ENCODE peak calls at places on chromosomes 7 and 10, in eight cellular contexts. K, Q, R, X, J, D, L and M are unnamed samples.

GRCh38 chr10:18350340-18350739 is 210.1 kb downstream of the CACNB2 start:
- DNase-seq in K (no peak), Q (no peak), R (no peak), X (no peak), J (no peak), D (no peak), L (no peak), M (no peak)

GRCh38 chr7:25028370-25028971 is 48.5 kb upstream of the OSBPL3 start:
- DNase-seq in K (no peak), Q (no peak), R (no peak), X (peak), J (peak), D (peak), L (peak), M (peak)

GRCh38 chr7:47147213-47147631 is 434.7 kb downstream of the TNS3 start:
- DNase-seq in K (no peak), Q (no peak), R (no peak), X (no peak), J (peak), D (no peak), L (peak), M (no peak)

GRCh38 chr10:76113952-76114351 is 682.5 kb downstream of the LRMDA start:
- DNase-seq in K (no peak), Q (no peak), R (no peak), X (no peak), J (peak), D (no peak), L (peak), M (peak)

GRCh38 chr7:74164985-74165456 is 9.1 kb upstream of the EIF4H start:
- DNase-seq in K (no peak), Q (no peak), R (no peak), X (no peak), J (peak), D (peak), L (no peak), M (no peak)

GRCh38 chr7:36942062-36942461 is 217.8 kb upstream of the AOAH start:
- DNase-seq in K (no peak), Q (no peak), R (no peak), X (no peak), J (no peak), D (no peak), L (no peak), M (no peak)

GRCh38 chr7:30199271-30199670 is 64.5 kb downstream of the MTURN start:
- DNase-seq in K (no peak), Q (no peak), R (no peak), X (no peak), J (no peak), D (no peak), L (no peak), M (no peak)

GRCh38 chr10:79158004-79158340 is 89.2 kb downstream of the ZMIZ1 start:
- DNase-seq in K (no peak), Q (no peak), R (no peak), X (no peak), J (peak), D (no peak), L (no peak), M (no peak)

GRCh38 chr7:66296001-66296521 is 90.9 kb downstream of the TPST1 start:
- DNase-seq in K (no peak), Q (no peak), R (no peak), X (no peak), J (peak), D (peak), L (no peak), M (no peak)

GRCh38 chr10:30454744-30455498 is 20.9 kb downstream of the MAP3K8 start:
- DNase-seq in K (no peak), Q (no peak), R (no peak), X (peak), J (peak), D (peak), L (no peak), M (peak)

GRCh38 chr7:142873281-142873784 is 12.2 kb downstream of the TRPV6 start:
- DNase-seq in K (no peak), Q (peak), R (peak), X (no peak), J (peak), D (peak), L (no peak), M (no peak)

GRCh38 chr10:62619409-62619730 is 185.2 kb upstream of the ADO start:
- DNase-seq in K (no peak), Q (no peak), R (no peak), X (no peak), J (no peak), D (no peak), L (no peak), M (no peak)

GRCh38 chr10:19532411-19532810 is 283.8 kb upstream of the PLXDC2 start:
- DNase-seq in K (no peak), Q (no peak), R (no peak), X (no peak), J (no peak), D (no peak), L (no peak), M (no peak)

GRCh38 chr10:28503114-28503513 is 29.8 kb upstream of the WAC start:
- DNase-seq in K (no peak), Q (peak), R (no peak), X (no peak), J (no peak), D (no peak), L (no peak), M (peak)

GRCh38 chr10:48946891-48947500 is 7.4 kb upstream of the LRRC18 start:
- DNase-seq in K (no peak), Q (no peak), R (no peak), X (no peak), J (no peak), D (no peak), L (no peak), M (peak)

GRCh38 chr10:69768386-69768785 is 33.3 kb upstream of the COL13A1 start:
- DNase-seq in K (no peak), Q (no peak), R (no peak), X (no peak), J (no peak), D (no peak), L (no peak), M (no peak)

GRCh38 chr7:157843336-157844140 is 506.7 kb downstream of the DNAJB6 start:
- DNase-seq in K (no peak), Q (no peak), R (no peak), X (no peak), J (no peak), D (no peak), L (no peak), M (no peak)

GRCh38 chr7:1010226-1010625 is 27.2 kb downstream of the CYP2W1 start:
- DNase-seq in K (no peak), Q (no peak), R (no peak), X (no peak), J (no peak), D (no peak), L (no peak), M (no peak)

GRCh38 chr7:101680406-101681145 is 51.5 kb upstream of the MYL10 start:
- DNase-seq in K (no peak), Q (no peak), R (no peak), X (no peak), J (no peak), D (no peak), L (no peak), M (no peak)

GRCh38 chr10:3848768-3849643 is 64.0 kb upstream of the KLF6 start:
- DNase-seq in K (no peak), Q (no peak), R (no peak), X (peak), J (peak), D (no peak), L (no peak), M (peak)

GRCh38 chr10:1629326-1630036 is 107.8 kb downstream of the ADARB2 start:
- DNase-seq in K (no peak), Q (no peak), R (no peak), X (no peak), J (no peak), D (no peak), L (no peak), M (no peak)

GRCh38 chr10:129933456-129934092 is 30.5 kb downstream of the EBF3 start:
- DNase-seq in K (no peak), Q (no peak), R (no peak), X (no peak), J (no peak), D (no peak), L (no peak), M (no peak)